ENCODE peak calls at places on chromosomes 6 and 20, in five cellular contexts. Y is K562, I is H1, V is A549, E is IMR-90. N is an unnamed sample.

GRCh38 chr20:32355417-32355841 is 2.7 kb upstream of the ASXL1 start:
- DNase-seq in V (no peak), I (no peak), E (no peak), Y (no peak), N (peak)

GRCh38 chr20:47727170-47727880 is 58.0 kb downstream of the SULF2 start:
- DNase-seq in E (no peak), Y (no peak), I (no peak), V (no peak), N (no peak)

GRCh38 chr6:170046786-170047626 is 243.9 kb downstream of the DLL1 start:
- DNase-seq in Y (no peak), E (no peak), I (no peak), V (no peak), N (no peak)

GRCh38 chr6:48826318-48826595 is 636.8 kb downstream of the MMUT start:
- DNase-seq in V (no peak), Y (no peak), I (no peak), E (no peak), N (no peak)

GRCh38 chr6:30515967-30516753 is 26.9 kb downstream of the HLA-E start:
- DNase-seq in I (peak), E (peak), Y (peak), V (peak), N (peak)

GRCh38 chr6:3517350-3517749 is 60.5 kb upstream of the SLC22A23 start:
- DNase-seq in E (peak), I (no peak), V (no peak), Y (no peak), N (no peak)

GRCh38 chr20:40320612-40321011 is 368.4 kb downstream of the MAFB start:
- DNase-seq in E (no peak), V (no peak), I (no peak), Y (no peak), N (no peak)

GRCh38 chr6:2507016-2507415 is 243.7 kb downstream of the MYLK4 start:
- DNase-seq in Y (no peak), E (no peak), V (no peak), I (no peak), N (no peak)

GRCh38 chr6:12172572-12172971 is 117.6 kb upstream of the EDN1 start:
- DNase-seq in V (no peak), Y (no peak), E (no peak), I (no peak), N (no peak)

GRCh38 chr20:46978871-46979536 is 84.4 kb downstream of the EYA2 start:
- DNase-seq in V (no peak), E (no peak), I (no peak), Y (no peak), N (no peak)

GRCh38 chr20:33158637-33159385 is 9.1 kb upstream of the BPIFA2 start:
- DNase-seq in Y (no peak), I (no peak), E (no peak), V (no peak), N (no peak)

GRCh38 chr20:48776306-48776705 is 51.5 kb downstream of the PREX1 start:
- DNase-seq in V (no peak), Y (no peak), I (no peak), E (peak), N (no peak)

GRCh38 chr6:40160826-40161225 is 226.6 kb upstream of the MOCS1 start:
- DNase-seq in I (no peak), Y (no peak), E (no peak), V (no peak), N (no peak)

GRCh38 chr6:166929534-166930189 is 26.7 kb downstream of the RNASET2 start:
- DNase-seq in E (no peak), I (no peak), Y (no peak), V (no peak), N (no peak)

GRCh38 chr6:37691904-37692806 is 5.5 kb downstream of the MDGA1 start:
- DNase-seq in I (peak), Y (peak), V (peak), E (peak), N (peak)

GRCh38 chr20:8254911-8255582 is 123.0 kb downstream of the PLCB1 start:
- DNase-seq in V (no peak), Y (no peak), E (peak), I (no peak), N (no peak)

GRCh38 chr20:25514747-25515340 is 70.5 kb downstream of the NINL start:
- DNase-seq in E (no peak), I (no peak), Y (no peak), V (no peak), N (no peak)

DNA sequence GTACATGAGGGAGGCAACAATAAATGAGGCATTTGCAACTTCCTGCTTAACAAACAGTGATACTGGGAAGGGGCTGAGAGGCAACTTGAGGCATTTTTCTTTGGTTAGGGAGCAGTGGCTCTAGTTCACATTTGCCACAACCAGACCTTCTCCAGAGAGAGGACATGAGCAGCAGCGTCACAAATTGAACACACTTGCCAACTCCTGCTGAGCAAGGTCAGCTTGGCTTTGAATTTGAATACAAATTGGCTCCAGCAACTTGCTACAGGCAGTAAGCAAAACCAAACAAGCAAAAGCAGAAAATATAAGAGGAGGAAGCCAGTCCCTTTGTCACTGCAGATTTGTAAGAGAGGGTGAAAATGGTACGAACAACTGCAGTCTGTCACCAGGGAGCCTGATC is 378.8 kb downstream of the RNGTT start:
- DNase-seq in Y (no peak), V (no peak), E (no peak), I (no peak), N (no peak)
- TF ChIP-seq MAFK in Y (no peak), V (no peak), E (no peak), I (no peak), N (no peak)

GRCh38 chr6:7087066-7087465 is 20.7 kb upstream of the RREB1 start:
- DNase-seq in E (peak), Y (no peak), V (no peak), I (no peak), N (no peak)

GRCh38 chr6:7087491-7087979 is 20.2 kb upstream of the RREB1 start:
- DNase-seq in V (no peak), Y (no peak), I (no peak), E (no peak), N (no peak)

GRCh38 chr6:7086488-7086887 is 21.3 kb upstream of the RREB1 start:
- DNase-seq in Y (no peak), E (peak), V (no peak), I (no peak), N (no peak)

GRCh38 chr6:7088076-7088742 is 19.6 kb upstream of the RREB1 start:
- DNase-seq in Y (no peak), E (no peak), I (no peak), V (no peak), N (no peak)

GRCh38 chr6:7085911-7086310 is 21.9 kb upstream of the RREB1 start:
- DNase-seq in V (no peak), Y (no peak), I (no peak), E (no peak), N (no peak)
- TF ChIP-seq MAFK in V (no peak), Y (no peak), I (no peak), E (no peak), N (no peak)

GRCh38 chr6:156413156-156413555 is 364.0 kb upstream of the ARID1B start:
- DNase-seq in E (no peak), Y (no peak), V (no peak), I (no peak), N (no peak)
- TF ChIP-seq MAFK in E (no peak), Y (no peak), V (no peak), I (no peak), N (no peak)

GRCh38 chr20:61487346-61488022 is 235.4 kb downstream of the CDH4 start:
- DNase-seq in Y (no peak), I (no peak), V (no peak), E (no peak), N (no peak)
- TF ChIP-seq MAFK in Y (no peak), I (no peak), V (no peak), E (no peak), N (no peak)

GRCh38 chr6:17397764-17398194 is 4.4 kb downstream of the CAP2 start:
- DNase-seq in E (no peak), V (no peak), Y (no peak), I (no peak), N (no peak)
- TF ChIP-seq MAFK in E (no peak), V (no peak), Y (no peak), I (no peak), N (no peak)

N was measured in HepG2.